ENCODE peak calls at places on chromosomes 11 and 22, in five cellular contexts. T is H4, G is aorta, C is NCI-H1092, P is MG63. F is an unnamed sample.

GRCh38 chr11:119188067-119188466 is 2.8 kb downstream of the NHERF4 start:
- DNase-seq in T (no peak), G (no peak), C (no peak), P (no peak), F (no peak)

GRCh38 chr11:69439127-69439526 is 42.3 kb upstream of the LINC01488 start:
- DNase-seq in P (no peak), T (no peak), C (no peak), G (peak), F (no peak)

GRCh38 chr11:9001736-9002135 is 2.1 kb downstream of the NRIP3 start:
- DNase-seq in C (no peak), G (no peak), T (peak), P (peak), F (no peak)

GRCh38 chr22:20777420-20778177 is 3.7 kb downstream of the SERPIND1 start:
- DNase-seq in G (no peak), P (peak), C (no peak), T (peak), F (no peak)

GRCh38 chr11:2126520-2127085 is 12.6 kb downstream of the IGF2 start:
- DNase-seq in P (no peak), C (no peak), G (no peak), T (no peak), F (no peak)

GRCh38 chr11:120055646-120056045 is 82.3 kb downstream of the TRIM29 start:
- DNase-seq in C (no peak), P (no peak), T (no peak), G (no peak), F (no peak)

GRCh38 chr11:130124096-130124495 is 35.5 kb upstream of the ST14 start:
- DNase-seq in T (peak), P (peak), C (no peak), G (peak), F (no peak)

GRCh38 chr11:35352107-35352888 is 67.1 kb downstream of the SLC1A2 start:
- DNase-seq in C (no peak), P (peak), T (no peak), G (no peak), F (peak)

GRCh38 chr22:37442537-37442936 is 15.3 kb upstream of the ELFN2 start:
- DNase-seq in G (peak), C (no peak), P (no peak), T (peak), F (no peak)

GRCh38 chr11:94120946-94121345 is 7.7 kb upstream of the PANX1 start:
- DNase-seq in P (no peak), G (no peak), C (no peak), T (no peak), F (no peak)

GRCh38 chr22:37533995-37534394 is 14.8 kb upstream of the CARD10 start:
- DNase-seq in C (no peak), T (peak), P (peak), G (no peak), F (no peak)

GRCh38 chr11:67507242-67507890 is 596 bp downstream of the CDK2AP2 start:
- DNase-seq in G (peak), C (no peak), P (no peak), T (no peak), F (peak)

GRCh38 chr11:12053606-12054361 is 45.4 kb upstream of the DKK3 start:
- DNase-seq in T (no peak), G (no peak), P (no peak), C (no peak), F (no peak)

GRCh38 chr22:37639771-37640590 is 512 bp downstream of the SH3BP1 start:
- DNase-seq in P (no peak), C (no peak), G (no peak), T (no peak), F (no peak)

GRCh38 chr11:1896468-1896867 is 4.8 kb upstream of the PRR33 start:
- DNase-seq in C (no peak), G (no peak), T (no peak), P (no peak), F (no peak)

GRCh38 chr22:31538815-31539214 is 42.5 kb downstream of the SFI1 start:
- DNase-seq in T (no peak), C (no peak), P (no peak), G (no peak), F (no peak)

GRCh38 chr22:48595511-48595905 is 1232.2 kb downstream of the BRD1 start:
- DNase-seq in P (no peak), G (peak), T (no peak), C (no peak), F (no peak)

GRCh38 chr11:117816846-117817212 is 7.7 kb downstream of the FXYD2 start:
- DNase-seq in G (peak), C (no peak), P (no peak), T (no peak), F (no peak)

GRCh38 chr11:117292616-117293015 is 1.5 kb downstream of the BACE1-AS start:
- DNase-seq in C (no peak), G (no peak), T (no peak), P (no peak), F (no peak)

GRCh38 chr11:72777755-72778278 is 16.0 kb downstream of the STARD10 start:
- DNase-seq in G (no peak), P (no peak), T (no peak), C (no peak), F (no peak)

GRCh38 chr11:70953720-70954119 is 298.7 kb downstream of the SHANK2 start:
- DNase-seq in P (no peak), T (no peak), G (no peak), C (no peak), F (no peak)

GRCh38 chr22:43878079-43878795 is 13.6 kb downstream of the PNPLA5 start:
- DNase-seq in P (no peak), G (peak), T (no peak), C (no peak), F (no peak)

GRCh38 chr11:13701506-13701905 is 33.0 kb downstream of the FAR1 start:
- DNase-seq in G (no peak), P (no peak), C (no peak), T (no peak), F (no peak)

GRCh38 chr11:87425943-87426342 is 388.2 kb downstream of the TMEM135 start:
- DNase-seq in G (no peak), P (peak), T (no peak), C (no peak), F (no peak)

GRCh38 chr11:43943357-43943930 is 1.0 kb downstream of the C11orf96 start:
- DNase-seq in C (no peak), G (peak), T (no peak), P (no peak), F (no peak)

GRCh38 chr22:30285846-30286200 is 3.5 kb downstream of the CASTOR1 start:
- DNase-seq in P (no peak), T (no peak), G (no peak), C (no peak), F (no peak)

GRCh38 chr11:57776101-57776511 is 14.5 kb downstream of the CTNND1 start:
- DNase-seq in T (no peak), P (peak), C (no peak), G (no peak), F (no peak)

GRCh38 chr22:48805516-48805915 is 1022.2 kb downstream of the BRD1 start:
- DNase-seq in G (no peak), T (no peak), C (no peak), P (no peak), F (no peak)

GRCh38 chr11:19785265-19785664 is 72.6 kb downstream of the NAV2 start:
- DNase-seq in G (no peak), C (no peak), T (no peak), P (no peak), F (no peak)

GRCh38 chr11:71309611-71310010 is 57.2 kb upstream of the SHANK2 start:
- DNase-seq in C (no peak), G (no peak), P (no peak), T (no peak), F (peak)

GRCh38 chr11:121071456-121072236 is 29.4 kb upstream of the TECTA start:
- DNase-seq in T (no peak), C (no peak), G (no peak), P (no peak), F (no peak)

GRCh38 chr22:50340157-50340879 is 2.8 kb upstream of the PPP6R2 start:
- DNase-seq in C (no peak), G (no peak), T (no peak), P (peak), F (peak)

F was measured in testis.